ENCODE peak calls at places on chromosome 10, in six cellular contexts. F, D, Y, O, N and U are unnamed samples.

GRCh38 chr10:44922021-44922420 is 10.9 kb downstream of the TMEM72 start:
- DNase-seq in F (no peak), Y (no peak), D (no peak), O (no peak), N (no peak), U (no peak)

GRCh38 chr10:4243169-4243568 is 458.2 kb upstream of the KLF6 start:
- DNase-seq in Y (no peak), O (no peak), F (no peak), N (no peak), D (no peak), U (no peak)

GRCh38 chr10:28503114-28503513 is 29.8 kb upstream of the WAC start:
- DNase-seq in N (peak), D (peak), F (no peak), Y (no peak), O (peak), U (no peak)

GRCh38 chr10:44233561-44234470 is 151.1 kb downstream of the CXCL12 start:
- DNase-seq in N (peak), Y (no peak), F (no peak), D (no peak), O (no peak), U (no peak)

GRCh38 chr10:66180651-66181318 is 745.1 kb upstream of the LRRTM3 start:
- DNase-seq in Y (peak), D (no peak), O (peak), F (no peak), N (peak), U (peak)

GRCh38 chr10:33265621-33266020 is 68.8 kb downstream of the NRP1 start:
- DNase-seq in Y (no peak), F (no peak), D (no peak), N (no peak), O (no peak), U (no peak)

GRCh38 chr10:46268076-46268881 is 18.5 kb upstream of the ANTXRL start:
- DNase-seq in Y (no peak), O (no peak), D (no peak), F (no peak), N (no peak), U (no peak)

GRCh38 chr10:70773965-70774809 is 11.0 kb downstream of the TBATA start:
- DNase-seq in D (no peak), O (no peak), N (no peak), F (no peak), Y (no peak), U (no peak)

GRCh38 chr10:120984221-120984620 is 133.1 kb downstream of the WDR11 start:
- DNase-seq in D (no peak), O (no peak), Y (no peak), F (no peak), N (no peak), U (no peak)